ENCODE peak calls at places on chromosome X, in nine cellular contexts. B is cardiac fibroblast; P is activated naive CD4-positive, alpha-beta T cell treated with anti-CD3 and anti-CD28 coated beads for 36 hours; C is OCI-LY7; S is SK-N-DZ; O is IMR-90; N is germinal center; T is fibroblast of villous mesenchyme; U is colonic mucosa. R is an unnamed sample.

GRCh38 chrX:45824471-45824870 is 623.8 kb upstream of the DIPK2B start:
- DNase-seq in B (peak; percentile 91), P (peak; percentile 61), C (no peak), S (peak; percentile 1), O (peak; percentile 96), N (no peak), T (peak; percentile 85), U (no peak), R (peak; percentile 20)

GRCh38 chrX:2829066-2829430 is 318 bp downstream of the GYG2 start:
- DNase-seq in B (no peak), P (no peak), C (no peak), S (no peak), O (no peak), N (no peak), T (no peak), U (peak; percentile 25), R (no peak)

GRCh38 chrX:39070009-39070408 is 268.8 kb downstream of the MID1IP1 start:
- DNase-seq in B (no peak), P (no peak), C (no peak), S (no peak), O (no peak), N (no peak), T (no peak), U (no peak), R (no peak)

GRCh38 chrX:9785944-9786741 is at the start of gene SHROOM2:
- DNase-seq in B (peak; percentile 26), P (no peak), C (no peak), S (no peak), O (no peak), N (peak; percentile 23), T (peak; percentile 11), U (peak; percentile 24), R (peak; percentile 4)

GRCh38 chrX:30215357-30215843 is at the start of gene MAGEB2:
- DNase-seq in B (no peak), P (no peak), C (no peak), S (no peak), O (no peak), N (no peak), T (no peak), U (no peak), R (no peak)

GRCh38 chrX:40644175-40644574 is 3.2 kb downstream of the CXorf38 start:
- DNase-seq in B (peak; percentile 76), P (no peak), C (peak; percentile 11), S (no peak), O (peak; percentile 54), N (no peak), T (peak; percentile 76), U (no peak), R (peak; percentile 25)

GRCh38 chrX:121000589-121000988 is 15.0 kb upstream of the CT47A1 start:
- DNase-seq in B (peak; percentile 39), P (no peak), C (peak; percentile 3), S (no peak), O (no peak), N (no peak), T (peak; percentile 7), U (no peak), R (no peak)

GRCh38 chrX:97290199-97290598 is 406.5 kb downstream of the RPA4 start:
- DNase-seq in B (no peak), P (no peak), C (no peak), S (no peak), O (no peak), N (no peak), T (no peak), U (no peak), R (no peak)

GRCh38 chrX:103729015-103729414 is 18.3 kb downstream of the TMEM31 start:
- DNase-seq in B (no peak), P (no peak), C (no peak), S (no peak), O (no peak), N (no peak), T (no peak), U (no peak), R (no peak)

GRCh38 chrX:8629871-8630270 is 102.1 kb downstream of the ANOS1 start:
- DNase-seq in B (peak; percentile 22), P (no peak), C (no peak), S (no peak), O (peak; percentile 4), N (no peak), T (peak; percentile 2), U (no peak), R (no peak)

GRCh38 chrX:2500681-2501151 is at the start of the genes DHRSX and ZBED1:
- DNase-seq in B (peak; percentile 41), P (peak; percentile 62), C (peak; percentile 69), S (no peak), O (no peak), N (peak; percentile 72), T (peak; percentile 8), U (peak; percentile 43), R (peak; percentile 27)

GRCh38 chrX:9135901-9136510 is 102.1 kb upstream of the FAM9B start:
- DNase-seq in B (peak; percentile 51), P (no peak), C (no peak), S (no peak), O (peak; percentile 67), N (no peak), T (peak; percentile 12), U (no peak), R (no peak)

GRCh38 chrX:118523920-118524319 is 28.3 kb downstream of the DOCK11 start:
- DNase-seq in B (no peak), P (peak; percentile 50), C (no peak), S (no peak), O (no peak), N (no peak), T (no peak), U (no peak), R (peak; percentile 11)

GRCh38 chrX:141673946-141674345 is 24.6 kb downstream of the SPANXD start:
- DNase-seq in B (no peak), P (no peak), C (no peak), S (no peak), O (no peak), N (no peak), T (no peak), U (no peak), R (no peak)

GRCh38 chrX:106170318-106170717 is 2.2 kb downstream of the PWWP3B start:
- DNase-seq in B (peak; percentile 49), P (no peak), C (no peak), S (no peak), O (no peak), N (no peak), T (peak; percentile 25), U (no peak), R (peak; percentile 1)

GRCh38 chrX:115533485-115533884 is 27.5 kb upstream of the PLS3 start:
- DNase-seq in B (peak; percentile 64), P (no peak), C (no peak), S (no peak), O (peak; percentile 60), N (no peak), T (peak; percentile 73), U (no peak), R (no peak)

GRCh38 chrX:151974336-151975227 is at the start of gene GABRE:
- DNase-seq in B (peak; percentile 59), P (peak; percentile 5), C (no peak), S (peak; percentile 3), O (no peak), N (peak; percentile 2), T (peak; percentile 42), U (peak; percentile 74), R (peak; percentile 62)

GRCh38 chrX:131812847-131813825 is 210.0 kb upstream of the STK26 start:
- DNase-seq in B (no peak), P (peak; percentile 79), C (no peak), S (peak; percentile 51), O (peak; percentile 79), N (peak; percentile 18), T (peak; percentile 93), U (peak; percentile 81), R (peak; percentile 13)

R was measured in small intestine.